ENCODE peak calls at places on chromosomes 6 and 20, in four cellular contexts. One of them, this sample, is unnamed.

GRCh38 chr6:122610690-122611455 is 668 bp downstream of the PKIB start:
- DNase-seq in PC-3: peak; percentile 69
- DNase-seq in mammary epithelial cell: peak; percentile 54
- DNase-seq in pancreas: peak; percentile 71
- DNase-seq in this sample: no peak

GRCh38 chr6:167162591-167162990 is 4.8 kb upstream of the GPR31 start:
- DNase-seq in PC-3: no peak
- DNase-seq in mammary epithelial cell: no peak
- DNase-seq in pancreas: no peak
- DNase-seq in this sample: no peak

GRCh38 chr6:148559848-148560433 is 186.9 kb upstream of the UST start:
- DNase-seq in PC-3: peak; percentile 61
- DNase-seq in mammary epithelial cell: peak; percentile 35
- DNase-seq in pancreas: peak; percentile 80
- DNase-seq in this sample: peak; percentile 82

GRCh38 chr6:38131527-38131965 is 312.0 kb downstream of the ZFAND3 start:
- DNase-seq in PC-3: peak; percentile 26
- DNase-seq in mammary epithelial cell: peak; percentile 97
- DNase-seq in pancreas: no peak
- DNase-seq in this sample: no peak

GRCh38 chr6:34717466-34717865 is 20.9 kb upstream of the ILRUN start:
- DNase-seq in PC-3: peak; percentile 69
- DNase-seq in mammary epithelial cell: peak; percentile 80
- DNase-seq in pancreas: no peak
- DNase-seq in this sample: no peak

GRCh38 chr6:40457261-40457660 is 129.9 kb downstream of the LRFN2 start:
- DNase-seq in PC-3: no peak
- DNase-seq in mammary epithelial cell: no peak
- DNase-seq in pancreas: no peak
- DNase-seq in this sample: no peak

GRCh38 chr6:40556023-40556422 is 31.1 kb downstream of the LRFN2 start:
- DNase-seq in PC-3: no peak
- DNase-seq in mammary epithelial cell: no peak
- DNase-seq in pancreas: no peak
- DNase-seq in this sample: no peak

GRCh38 chr20:9407805-9408421 is 106.5 kb upstream of the LAMP5 start:
- DNase-seq in PC-3: peak; percentile 92
- DNase-seq in mammary epithelial cell: peak; percentile 53
- DNase-seq in pancreas: peak; percentile 79
- DNase-seq in this sample: peak; percentile 24

GRCh38 chr6:127824061-127824460 is 76.8 kb downstream of the THEMIS start:
- DNase-seq in PC-3: no peak
- DNase-seq in mammary epithelial cell: no peak
- DNase-seq in pancreas: no peak
- DNase-seq in this sample: no peak

GRCh38 chr6:123014835-123015234 is 18.8 kb downstream of the CLVS2 start:
- DNase-seq in PC-3: no peak
- DNase-seq in mammary epithelial cell: no peak
- DNase-seq in pancreas: no peak
- DNase-seq in this sample: no peak

GRCh38 chr6:77466055-77467028 is 3.1 kb upstream of the HTR1B start:
- DNase-seq in PC-3: peak; percentile 32
- DNase-seq in mammary epithelial cell: peak; percentile 61
- DNase-seq in pancreas: peak; percentile 69
- DNase-seq in this sample: peak; percentile 14

GRCh38 chr6:105993769-105994521 is 92.2 kb upstream of the PRDM1 start:
- DNase-seq in PC-3: no peak
- DNase-seq in mammary epithelial cell: no peak
- DNase-seq in pancreas: no peak
- DNase-seq in this sample: peak; percentile 45

DNA sequence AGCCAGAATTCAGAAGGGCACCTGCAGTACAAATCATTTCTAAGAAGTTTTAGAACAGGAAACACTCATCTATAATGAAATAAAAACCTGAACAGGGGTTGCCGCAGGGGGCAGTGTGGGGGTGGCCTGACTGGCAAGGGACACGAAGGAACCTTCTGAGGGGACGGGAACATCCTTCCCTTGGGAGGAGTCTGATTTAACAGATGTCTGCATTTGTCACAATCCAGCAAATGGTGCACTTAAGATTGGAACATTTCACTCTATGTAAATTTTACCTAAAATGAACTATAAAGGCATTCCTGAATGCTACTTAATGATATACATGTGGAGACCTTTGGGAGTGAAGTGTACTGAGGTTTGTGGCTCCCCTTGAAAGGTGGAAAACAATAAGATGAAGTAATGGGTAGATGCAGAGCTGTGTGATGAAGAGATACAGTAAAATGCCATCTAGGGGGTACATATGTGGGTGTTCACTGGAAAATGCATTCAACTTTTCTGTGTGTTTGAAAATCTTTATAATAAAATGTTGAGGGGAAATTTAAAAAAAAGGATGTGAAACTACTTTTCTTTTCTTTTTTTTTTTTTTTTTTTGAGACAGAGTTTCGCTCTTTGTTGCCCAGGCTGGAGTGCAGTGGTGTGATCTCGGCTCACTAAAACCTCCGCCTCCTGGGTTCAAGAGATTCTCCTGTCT is 89.5 kb downstream of the SNX5 start:
- DNase-seq in PC-3: no peak
- DNase-seq in mammary epithelial cell: no peak
- DNase-seq in pancreas: no peak
- DNase-seq in this sample: no peak
- H3K4me3 ChIP-seq in PC-3: no peak overlapping the region
- H3K4me3 ChIP-seq in mammary epithelial cell: no peak overlapping the region
- H3K4me3 ChIP-seq in pancreas: no peak overlapping the region
- H3K4me3 ChIP-seq in this sample: no peak overlapping the region

DNA sequence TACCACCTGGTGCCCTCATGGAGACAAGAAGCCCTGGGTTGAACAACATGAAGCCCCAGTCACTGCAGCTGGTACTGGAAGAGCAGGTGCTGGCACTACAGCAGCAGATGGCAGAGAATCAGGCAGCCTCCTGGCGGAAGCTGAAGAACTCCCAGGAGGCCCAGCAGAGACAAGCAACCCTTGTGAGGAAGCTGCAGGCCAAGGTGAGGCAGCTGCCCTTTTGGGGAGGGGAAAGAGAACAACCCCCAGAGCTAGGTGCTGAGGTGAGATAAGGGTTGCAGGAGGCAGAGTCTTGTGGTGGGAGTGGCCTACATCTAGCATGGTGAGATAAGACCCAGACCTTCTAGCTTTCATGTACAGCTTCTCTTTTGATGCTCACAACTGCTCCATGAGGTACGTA is 7.0 kb downstream of the CEP250 start:
- DNase-seq in PC-3: no peak
- DNase-seq in mammary epithelial cell: no peak
- DNase-seq in pancreas: no peak
- DNase-seq in this sample: no peak
- H3K36me3 ChIP-seq in PC-3: peaks cover 26% of the 10 kb centered on the region
- H3K36me3 ChIP-seq in mammary epithelial cell: peaks cover 24% of the 10 kb centered on the region
- H3K36me3 ChIP-seq in pancreas: peaks cover 8% of the 10 kb centered on the region
- H3K36me3 ChIP-seq in this sample: no peaks in the 10 kb centered on the region

DNA sequence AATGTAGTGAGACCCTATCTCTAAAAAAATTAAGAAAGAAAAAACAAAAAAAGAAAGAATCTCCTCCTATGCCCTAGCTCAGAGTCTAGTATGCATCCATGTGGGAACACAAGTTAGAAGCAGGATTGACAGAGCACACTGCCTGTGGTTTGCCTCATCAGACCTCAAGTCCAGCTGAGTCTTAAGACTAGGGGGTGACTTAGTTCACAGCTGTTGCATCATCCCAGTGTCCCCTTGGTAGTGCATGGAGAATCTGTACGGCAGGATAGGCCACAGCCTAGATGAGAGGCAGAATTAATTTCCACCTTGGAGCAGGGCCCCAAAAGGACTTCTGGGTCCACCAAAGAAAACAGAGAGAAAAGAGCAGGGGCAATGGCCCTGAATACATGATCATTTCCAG is 13.7 kb downstream of the PNPLA1 start:
- DNase-seq in PC-3: no peak
- DNase-seq in mammary epithelial cell: no peak
- DNase-seq in pancreas: no peak
- DNase-seq in this sample: no peak
- H3K27me3 ChIP-seq in PC-3: peaks cover 33% of the 10 kb centered on the region
- H3K27me3 ChIP-seq in mammary epithelial cell: peaks cover 4% of the 10 kb centered on the region
- H3K27me3 ChIP-seq in pancreas: no peaks in the 10 kb centered on the region
- H3K27me3 ChIP-seq in this sample: peaks cover 11% of the 10 kb centered on the region

GRCh38 chr20:3766381-3766780 is 1.2 kb downstream of the ADISSP start:
- DNase-seq in PC-3: no peak
- DNase-seq in mammary epithelial cell: no peak
- DNase-seq in pancreas: no peak
- DNase-seq in this sample: no peak
- H3K4me3 ChIP-seq in PC-3: peak overlapping the region; percentile 98
- H3K4me3 ChIP-seq in mammary epithelial cell: no peak overlapping the region
- H3K4me3 ChIP-seq in pancreas: no peak overlapping the region
- H3K4me3 ChIP-seq in this sample: peak overlapping the region; percentile 82

DNA sequence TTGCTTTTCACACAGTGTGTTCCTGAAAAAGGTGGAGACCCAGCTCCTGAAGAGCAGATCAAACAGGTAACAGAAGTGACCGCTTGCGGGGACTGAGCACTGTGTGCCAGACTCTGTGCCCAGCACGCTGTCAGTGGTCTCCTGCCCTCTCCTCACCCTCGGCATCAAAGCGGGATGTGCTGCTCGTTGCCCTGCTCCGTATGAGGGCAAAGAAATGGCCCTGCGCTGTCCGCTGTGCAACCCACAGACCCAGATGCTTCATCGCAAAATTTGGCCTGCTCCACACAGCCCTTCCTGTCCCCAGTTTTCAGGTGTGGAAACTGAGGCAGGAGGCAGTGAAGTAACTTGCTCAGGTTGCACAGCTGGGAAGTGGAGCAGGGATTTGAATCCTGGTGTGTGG is 13.7 kb downstream of the UQCC2 start:
- DNase-seq in PC-3: no peak
- DNase-seq in mammary epithelial cell: no peak
- DNase-seq in pancreas: no peak
- DNase-seq in this sample: no peak
- H3K36me3 ChIP-seq in PC-3: peaks cover 54% of the 10 kb centered on the region
- H3K36me3 ChIP-seq in mammary epithelial cell: peaks cover 33% of the 10 kb centered on the region
- H3K36me3 ChIP-seq in pancreas: peaks cover 17% of the 10 kb centered on the region
- H3K36me3 ChIP-seq in this sample: no peaks in the 10 kb centered on the region

GRCh38 chr6:97280766-97281165 is 2.2 kb downstream of the MMS22L start:
- DNase-seq in PC-3: no peak
- DNase-seq in mammary epithelial cell: no peak
- DNase-seq in pancreas: no peak
- DNase-seq in this sample: no peak

GRCh38 chr6:97282238-97282725 is 734 bp downstream of the MMS22L start:
- DNase-seq in PC-3: peak; percentile 4
- DNase-seq in mammary epithelial cell: no peak
- DNase-seq in pancreas: no peak
- DNase-seq in this sample: no peak

GRCh38 chr6:97288188-97288587 is 5.2 kb upstream of the MMS22L start:
- DNase-seq in PC-3: no peak
- DNase-seq in mammary epithelial cell: no peak
- DNase-seq in pancreas: no peak
- DNase-seq in this sample: no peak

GRCh38 chr6:97282726-97283617 is at the start of gene MMS22L:
- DNase-seq in PC-3: peak; percentile 91
- DNase-seq in mammary epithelial cell: peak; percentile 90
- DNase-seq in pancreas: peak; percentile 91
- DNase-seq in this sample: peak; percentile 94
- H3K27me3 ChIP-seq in PC-3: no peaks in the 10 kb centered on the region
- H3K27me3 ChIP-seq in mammary epithelial cell: no peaks in the 10 kb centered on the region
- H3K27me3 ChIP-seq in pancreas: no peaks in the 10 kb centered on the region
- H3K27me3 ChIP-seq in this sample: no peaks in the 10 kb centered on the region

GRCh38 chr6:157220485-157220884 is 102.8 kb downstream of the TMEM242 start:
- DNase-seq in PC-3: no peak
- DNase-seq in mammary epithelial cell: no peak
- DNase-seq in pancreas: no peak
- DNase-seq in this sample: no peak
- H3K4me3 ChIP-seq in PC-3: no peak overlapping the region
- H3K4me3 ChIP-seq in mammary epithelial cell: no peak overlapping the region
- H3K4me3 ChIP-seq in pancreas: no peak overlapping the region
- H3K4me3 ChIP-seq in this sample: no peak overlapping the region